ENCODE peak calls at places on chromosome 11, in six cellular contexts. A is HCT116, P is H1, C is endodermal cell, M is mesendoderm, D is kidney. Z is an unnamed sample.

GRCh38 chr11:11416917-11417316 is 63.9 kb upstream of the CSNK2A3 start:
- DNase-seq in A (no peak), P (no peak), C (no peak), M (peak; percentile 62), D (no peak), Z (no peak)

GRCh38 chr11:111945198-111945597 is 8.1 kb downstream of the DIXDC1 start:
- DNase-seq in A (no peak), P (no peak), C (no peak), M (no peak), D (no peak), Z (no peak)

GRCh38 chr11:86403458-86403857 is 28.8 kb downstream of the CCDC81 start:
- DNase-seq in A (no peak), P (no peak), C (no peak), M (no peak), D (no peak), Z (no peak)

GRCh38 chr11:103903621-103904323 is 132.7 kb upstream of the DDI1 start:
- DNase-seq in A (no peak), P (no peak), C (no peak), M (no peak), D (no peak), Z (no peak)

GRCh38 chr11:130475426-130476053 is 27.1 kb downstream of the ADAMTS15 start:
- DNase-seq in A (no peak), P (peak; percentile 28), C (no peak), M (no peak), D (no peak), Z (no peak)

GRCh38 chr11:116548286-116548685 is 224.5 kb downstream of the BUD13 start:
- DNase-seq in A (no peak), P (no peak), C (no peak), M (no peak), D (no peak), Z (no peak)

GRCh38 chr11:92340839-92341238 is 116.2 kb downstream of the FAT3 start:
- DNase-seq in A (no peak), P (peak; percentile 78), C (peak; percentile 89), M (peak; percentile 77), D (no peak), Z (peak; percentile 45)

GRCh38 chr11:33553486-33553885 is 147.1 kb downstream of the C11orf91 start:
- DNase-seq in A (no peak), P (no peak), C (no peak), M (peak; percentile 26), D (no peak), Z (no peak)

GRCh38 chr11:57653162-57653561 is 3.5 kb upstream of the YPEL4 start:
- DNase-seq in A (no peak), P (no peak), C (no peak), M (no peak), D (no peak), Z (no peak)

GRCh38 chr11:76628408-76628947 is 42.1 kb downstream of the LRRC32 start:
- DNase-seq in A (no peak), P (no peak), C (peak; percentile 30), M (no peak), D (no peak), Z (no peak)

GRCh38 chr11:70953720-70954119 is 298.7 kb downstream of the SHANK2 start:
- DNase-seq in A (no peak), P (no peak), C (no peak), M (no peak), D (no peak), Z (no peak)

GRCh38 chr11:61069427-61069826 is 32.9 kb upstream of the CD5 start:
- DNase-seq in A (no peak), P (no peak), C (peak; percentile 26), M (no peak), D (no peak), Z (no peak)

GRCh38 chr11:41836426-41836825 is 377.0 kb upstream of the LRRC4C start:
- DNase-seq in A (no peak), P (no peak), C (no peak), M (no peak), D (no peak), Z (no peak)

GRCh38 chr11:72223615-72224586 is 666 bp upstream of the INPPL1 start:
- DNase-seq in A (peak; percentile 8), P (peak; percentile 79), C (peak; percentile 88), M (peak; percentile 79), D (peak; percentile 87), Z (peak; percentile 57)

GRCh38 chr11:73172992-73173656 is 31.0 kb upstream of the FCHSD2 start:
- DNase-seq in A (no peak), P (no peak), C (no peak), M (peak; percentile 33), D (peak; percentile 14), Z (no peak)

GRCh38 chr11:15805726-15806125 is 550.6 kb downstream of the SOX6 start:
- DNase-seq in A (no peak), P (no peak), C (no peak), M (no peak), D (no peak), Z (no peak)

GRCh38 chr11:20397281-20397680 is 9.8 kb downstream of the PRMT3 start:
- DNase-seq in A (peak; percentile 36), P (no peak), C (no peak), M (peak; percentile 66), D (no peak), Z (peak; percentile 61)

GRCh38 chr11:23280088-23280487 is 419.8 kb upstream of the CCDC179 start:
- DNase-seq in A (no peak), P (no peak), C (no peak), M (no peak), D (no peak), Z (no peak)

GRCh38 chr11:111387318-111387863 is 8.3 kb upstream of the POU2AF1 start:
- DNase-seq in A (no peak), P (no peak), C (no peak), M (no peak), D (no peak), Z (no peak)

GRCh38 chr11:69840371-69841169 is 21.4 kb upstream of the FGF3 start:
- DNase-seq in A (peak; percentile 76), P (peak; percentile 46), C (peak; percentile 60), M (no peak), D (peak; percentile 51), Z (peak; percentile 48)

GRCh38 chr11:61580292-61580888 is 486 bp downstream of the SYT7 start:
- DNase-seq in A (no peak), P (peak; percentile 71), C (peak; percentile 69), M (no peak), D (no peak), Z (peak; percentile 45)

GRCh38 chr11:12201016-12201985 is 90.9 kb downstream of the MICAL2 start:
- DNase-seq in A (no peak), P (no peak), C (no peak), M (peak; percentile 94), D (peak; percentile 79), Z (no peak)

GRCh38 chr11:102810943-102811528 is 13.1 kb upstream of the MMP1 start:
- DNase-seq in A (no peak), P (no peak), C (no peak), M (peak; percentile 71), D (no peak), Z (peak; percentile 31)

GRCh38 chr11:84906995-84907394 is 720.1 kb downstream of the DLG2 start:
- DNase-seq in A (no peak), P (no peak), C (no peak), M (no peak), D (no peak), Z (no peak)

GRCh38 chr11:32312865-32313403 is 122.4 kb downstream of the WT1 start:
- DNase-seq in A (peak; percentile 63), P (peak; percentile 60), C (peak; percentile 85), M (peak; percentile 85), D (no peak), Z (peak; percentile 55)

GRCh38 chr11:74538680-74539079 is 45.2 kb upstream of the LIPT2 start:
- DNase-seq in A (no peak), P (no peak), C (no peak), M (peak; percentile 8), D (no peak), Z (peak; percentile 10)

GRCh38 chr11:8325905-8326304 is 62.2 kb upstream of the LMO1 start:
- DNase-seq in A (no peak), P (no peak), C (peak; percentile 77), M (peak; percentile 52), D (no peak), Z (no peak)

GRCh38 chr11:67439321-67440228 is 2.1 kb upstream of the PTPRCAP start:
- DNase-seq in A (no peak), P (no peak), C (peak; percentile 81), M (peak; percentile 62), D (peak; percentile 86), Z (no peak)

DNA sequence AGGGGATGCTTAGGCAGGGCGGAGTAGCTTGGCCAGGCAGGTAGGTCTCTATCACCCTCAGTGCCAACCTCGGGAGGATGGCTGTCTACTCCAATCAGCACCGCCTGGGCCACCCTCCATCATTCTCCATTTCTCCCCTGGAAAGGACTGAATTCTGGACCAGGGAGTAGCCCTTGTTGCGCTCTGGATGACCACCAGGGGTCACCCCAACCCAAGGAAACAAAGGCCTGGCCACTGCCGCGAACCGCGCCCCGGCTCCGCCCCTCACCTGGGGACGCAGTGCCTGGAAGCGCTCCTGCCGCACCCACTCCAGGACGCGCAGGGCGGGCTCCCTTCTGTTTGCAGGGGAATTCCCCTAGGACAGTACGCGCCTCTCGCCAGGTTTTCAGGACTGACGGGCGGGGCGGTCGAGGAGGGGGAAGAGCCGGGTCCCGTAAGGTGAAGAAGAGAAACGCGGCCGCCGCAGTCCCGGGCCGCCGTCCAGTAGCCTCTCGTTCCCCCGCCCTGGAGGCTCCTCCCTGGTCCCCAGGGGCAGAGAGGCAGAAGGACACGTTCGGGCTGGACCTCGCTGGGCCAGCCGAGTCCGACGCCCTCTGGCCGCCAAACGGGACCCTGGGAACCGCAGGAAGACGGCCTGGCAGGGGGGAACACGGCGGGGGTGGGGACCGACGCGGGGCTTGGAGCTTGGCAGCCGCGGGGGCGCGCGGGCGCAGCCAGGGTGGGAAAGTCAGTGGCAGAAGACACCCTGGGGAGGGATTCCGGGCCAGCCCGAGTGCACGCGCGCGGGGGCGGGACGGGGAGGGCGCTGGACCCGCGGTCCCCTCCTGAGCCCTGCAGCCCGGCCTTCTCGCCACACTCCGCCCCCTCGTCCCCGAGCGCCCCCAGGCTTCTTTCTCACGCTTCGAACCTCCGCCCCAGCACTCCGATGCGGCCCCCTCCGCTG is 7.1 kb downstream of the SCN4B start:
- DNase-seq in A (peak; percentile 82), P (peak; percentile 97), C (peak; percentile 97), M (peak; percentile 87), D (peak; percentile 94), Z (peak; percentile 92)
- H3K9ac ChIP-seq in A (peak overlapping the region; percentile 46), P (no peak overlapping the region), C (no peak overlapping the region), M (peak overlapping the region; percentile 14), D (no peak overlapping the region), Z (no peak overlapping the region)

GRCh38 chr11:89504270-89504669 is 13.1 kb upstream of the NOX4 start:
- DNase-seq in A (no peak), P (no peak), C (no peak), M (no peak), D (no peak), Z (no peak)

GRCh38 chr11:89503422-89503821 is 12.2 kb upstream of the NOX4 start:
- DNase-seq in A (no peak), P (no peak), C (no peak), M (no peak), D (no peak), Z (no peak)

GRCh38 chr11:89508544-89508943 is 17.4 kb upstream of the NOX4 start:
- DNase-seq in A (no peak), P (no peak), C (no peak), M (no peak), D (no peak), Z (no peak)
- H3K4me3 ChIP-seq in A (no peak overlapping the region), P (no peak overlapping the region), C (no peak overlapping the region), M (no peak overlapping the region), D (no peak overlapping the region), Z (no peak overlapping the region)

GRCh38 chr11:1480191-1480554 is 6.4 kb downstream of the MOB2 start:
- DNase-seq in A (no peak), P (no peak), C (no peak), M (no peak), D (no peak), Z (no peak)
- H3K4me1 ChIP-seq in A (peaks cover 3% of the 10 kb centered on the region), P (no peaks in the 10 kb centered on the region), C (no peaks in the 10 kb centered on the region), M (no peaks in the 10 kb centered on the region), D (peaks cover 11% of the 10 kb centered on the region), Z (no peaks in the 10 kb centered on the region)

GRCh38 chr11:79087957-79088318 is 352.9 kb downstream of the TENM4 start:
- DNase-seq in A (no peak), P (no peak), C (no peak), M (no peak), D (no peak), Z (no peak)
- H3K9ac ChIP-seq in A (no peak overlapping the region), P (no peak overlapping the region), C (peak overlapping the region; percentile 59), M (peak overlapping the region; percentile 35), D (no peak overlapping the region), Z (no peak overlapping the region)